ENCODE peak calls at places on chromosome 7, in five cellular contexts. Y is mesendoderm, H is NB4, W is sciatic nerve, A is posterior vena cava. G is an unnamed sample.

GRCh38 chr7:959271-959670 is 4.8 kb upstream of the ADAP1 start:
- DNase-seq in Y (no peak), H (no peak), W (no peak), A (peak), G (peak)

GRCh38 chr7:55369427-55369826 is 4.3 kb downstream of the LANCL2 start:
- DNase-seq in Y (no peak), H (no peak), W (no peak), A (no peak), G (no peak)

GRCh38 chr7:30224511-30225031 is 59.8 kb upstream of the ZNRF2 start:
- DNase-seq in Y (no peak), H (peak), W (no peak), A (no peak), G (no peak)

GRCh38 chr7:154783281-154783909 is 219.5 kb downstream of the PAXIP1 start:
- DNase-seq in Y (no peak), H (no peak), W (no peak), A (no peak), G (no peak)

GRCh38 chr7:155862516-155863257 is 50.4 kb upstream of the SHH start:
- DNase-seq in Y (no peak), H (no peak), W (no peak), A (peak), G (peak)

GRCh38 chr7:39421661-39422060 is 144.5 kb upstream of the YAE1 start:
- DNase-seq in Y (no peak), H (no peak), W (no peak), A (no peak), G (no peak)

GRCh38 chr7:93228302-93228701 is 2.0 kb upstream of the HEPACAM2 start:
- DNase-seq in Y (peak), H (peak), W (no peak), A (no peak), G (peak)

GRCh38 chr7:130436253-130436652 is 4.6 kb downstream of the CEP41 start:
- DNase-seq in Y (no peak), H (no peak), W (no peak), A (no peak), G (no peak)

GRCh38 chr7:129134356-129134972 is 10.0 kb upstream of the TSPAN33 start:
- DNase-seq in Y (no peak), H (no peak), W (no peak), A (no peak), G (no peak)

GRCh38 chr7:123748171-123748733 is 551 bp downstream of the WASL start:
- DNase-seq in Y (peak), H (peak), W (peak), A (peak), G (peak)

GRCh38 chr7:42691030-42691639 is 220.7 kb downstream of the C7orf25 start:
- DNase-seq in Y (peak), H (peak), W (no peak), A (no peak), G (peak)

GRCh38 chr7:107150375-107151073 is 18.3 kb upstream of the HBP1 start:
- DNase-seq in Y (peak), H (peak), W (peak), A (peak), G (no peak)

GRCh38 chr7:98617051-98617959 is at the start of gene NPTX2:
- DNase-seq in Y (peak), H (no peak), W (peak), A (no peak), G (peak)

GRCh38 chr7:75624134-75624832 is 114.5 kb downstream of the HIP1 start:
- DNase-seq in Y (peak), H (peak), W (no peak), A (peak), G (no peak)

GRCh38 chr7:43758861-43759683 is 592 bp downstream of the BLVRA start:
- DNase-seq in Y (peak), H (peak), W (peak), A (peak), G (peak)

GRCh38 chr7:11952972-11953371 is 121.0 kb upstream of the THSD7A start:
- DNase-seq in Y (no peak), H (no peak), W (no peak), A (no peak), G (no peak)

GRCh38 chr7:11424006-11424405 is 408.0 kb downstream of the THSD7A start:
- DNase-seq in Y (no peak), H (no peak), W (no peak), A (no peak), G (no peak)

GRCh38 chr7:20076835-20077234 is 140.3 kb downstream of the MACC1 start:
- DNase-seq in Y (no peak), H (no peak), W (no peak), A (no peak), G (no peak)

GRCh38 chr7:129951076-129952011 is 1.4 kb downstream of the UBE2H start:
- DNase-seq in Y (peak), H (peak), W (peak), A (no peak), G (no peak)

GRCh38 chr7:83876593-83876992 is 227.7 kb upstream of the SEMA3E start:
- DNase-seq in Y (peak), H (no peak), W (no peak), A (no peak), G (no peak)

GRCh38 chr7:114789161-114789560 is 132.7 kb upstream of the MDFIC start:
- DNase-seq in Y (no peak), H (no peak), W (no peak), A (no peak), G (no peak)

GRCh38 chr7:26198133-26198780 is 2.3 kb downstream of the HNRNPA2B1 start:
- DNase-seq in Y (no peak), H (peak), W (no peak), A (no peak), G (no peak)

GRCh38 chr7:155210386-155210785 is 87.3 kb upstream of the INSIG1 start:
- DNase-seq in Y (no peak), H (no peak), W (no peak), A (peak), G (peak)